ENCODE peak calls at places on chromosomes 6 and 20, in seven cellular contexts. F, R, E, U, P, S and I are unnamed samples.

GRCh38 chr6:51678905-51679620 is 408.4 kb downstream of the PKHD1 start:
- DNase-seq in U (no peak), S (no peak), F (no peak), P (no peak), E (no peak), R (no peak), I (no peak)

GRCh38 chr6:7763896-7764295 is 38.0 kb downstream of the BMP6 start:
- DNase-seq in R (no peak), P (no peak), S (no peak), F (no peak), U (no peak), E (no peak), I (no peak)

GRCh38 chr6:25601797-25602679 is 50.0 kb upstream of the SCGN start:
- DNase-seq in F (no peak), S (no peak), U (no peak), P (peak; percentile 15), E (no peak), R (peak; percentile 3), I (peak; percentile 32)

GRCh38 chr6:169078399-169079145 is 175.1 kb downstream of the THBS2 start:
- DNase-seq in P (no peak), U (no peak), S (no peak), F (no peak), R (no peak), E (no peak), I (no peak)

GRCh38 chr20:53621482-53622246 is 28.0 kb upstream of the ZNF217 start:
- DNase-seq in F (peak; percentile 33), R (no peak), U (no peak), E (no peak), S (peak; percentile 65), P (no peak), I (peak; percentile 96)

GRCh38 chr6:6524951-6525350 is 63.6 kb upstream of the LY86 start:
- DNase-seq in P (no peak), E (no peak), U (no peak), S (no peak), F (no peak), R (no peak), I (no peak)

GRCh38 chr6:31972709-31973350 is 892 bp upstream of the DXO start:
- DNase-seq in S (no peak), U (no peak), E (no peak), F (no peak), R (no peak), P (no peak), I (no peak)

GRCh38 chr6:53833147-53833546 is 38.3 kb downstream of the LRRC1 start:
- DNase-seq in F (no peak), P (no peak), E (no peak), S (no peak), R (no peak), U (no peak), I (peak; percentile 2)

GRCh38 chr6:112912351-112913101 is 565.4 kb downstream of the RFPL4B start:
- DNase-seq in S (no peak), F (no peak), U (no peak), R (no peak), E (no peak), P (no peak), I (peak; percentile 8)

GRCh38 chr6:125888989-125889656 is 67.4 kb upstream of the HINT3 start:
- DNase-seq in F (no peak), P (no peak), E (peak; percentile 31), R (no peak), U (no peak), S (no peak), I (no peak)

GRCh38 chr6:106370639-106371038 is 10.1 kb downstream of the CRYBG1 start:
- DNase-seq in E (no peak), P (no peak), R (no peak), U (no peak), F (no peak), S (no peak), I (no peak)

GRCh38 chr20:49276201-49276894 is 1.5 kb downstream of the ZNFX1 start:
- DNase-seq in P (no peak), E (no peak), F (no peak), R (peak; percentile 9), U (no peak), S (peak; percentile 52), I (no peak)

GRCh38 chr6:136323431-136324112 is 33.9 kb upstream of the BCLAF1 start:
- DNase-seq in F (no peak), U (no peak), P (no peak), E (no peak), S (no peak), R (no peak), I (no peak)

GRCh38 chr20:33477386-33478234 is 12.3 kb upstream of the CBFA2T2 start:
- DNase-seq in P (no peak), F (no peak), E (no peak), R (no peak), U (no peak), S (no peak), I (no peak)

GRCh38 chr6:165662671-165663282 is at the start of gene PDE10A:
- DNase-seq in E (peak; percentile 61), S (no peak), P (no peak), R (no peak), F (peak; percentile 61), U (no peak), I (no peak)

GRCh38 chr20:9966966-9967365 is 67.8 kb upstream of the ANKEF1 start:
- DNase-seq in S (no peak), R (no peak), F (no peak), U (no peak), P (no peak), E (no peak), I (no peak)

GRCh38 chr20:8870652-8871051 is 198.2 kb upstream of the PLCB4 start:
- DNase-seq in U (no peak), S (no peak), F (no peak), E (no peak), R (no peak), P (no peak), I (no peak)

GRCh38 chr6:97656236-97656635 is 373.2 kb upstream of the MMS22L start:
- DNase-seq in P (no peak), S (no peak), U (no peak), R (no peak), F (no peak), E (no peak), I (no peak)

GRCh38 chr6:44051516-44051915 is 75.7 kb downstream of the MRPL14 start:
- DNase-seq in R (no peak), S (peak; percentile 74), E (no peak), P (no peak), U (no peak), F (no peak), I (no peak)

GRCh38 chr6:122692175-122692598 is 82.0 kb downstream of the PKIB start:
- DNase-seq in S (no peak), E (no peak), P (no peak), F (no peak), U (no peak), R (no peak), I (no peak)

GRCh38 chr6:111764238-111765182 is 108.7 kb downstream of the FYN start:
- DNase-seq in R (no peak), E (no peak), U (no peak), P (no peak), F (no peak), S (no peak), I (no peak)

GRCh38 chr6:128275030-128275429 is 245.4 kb downstream of the PTPRK start:
- DNase-seq in E (no peak), F (no peak), U (no peak), P (peak; percentile 7), S (no peak), R (no peak), I (no peak)

GRCh38 chr6:160106701-160107100 is 14.9 kb upstream of the SLC22A1 start:
- DNase-seq in R (no peak), F (no peak), E (no peak), U (no peak), P (no peak), S (no peak), I (no peak)

GRCh38 chr6:121522265-121522664 is 86.8 kb downstream of the GJA1 start:
- DNase-seq in S (peak; percentile 91), P (peak; percentile 86), U (peak; percentile 4), E (no peak), R (no peak), F (no peak), I (peak; percentile 46)

GRCh38 chr20:6533321-6533720 is 234.2 kb upstream of the BMP2 start:
- DNase-seq in P (peak; percentile 72), F (no peak), R (no peak), U (no peak), E (no peak), S (no peak), I (peak; percentile 77)

GRCh38 chr6:5587648-5588047 is 326.3 kb downstream of the FARS2 start:
- DNase-seq in E (no peak), U (no peak), F (no peak), S (no peak), P (no peak), R (no peak), I (no peak)